ENCODE peak calls at places on chromosome 5, in seven cellular contexts. D is tibial nerve, F is kidney, Q is mammary epithelial cell, E is cardiac muscle cell, N is left ventricle myocardium inferior, H is PC-9. X is an unnamed sample.

GRCh38 chr5:16774806-16775205 is 158.0 kb upstream of the RETREG1 start:
- DNase-seq in H (no peak), F (no peak), Q (no peak), N (no peak), D (no peak), E (no peak), X (no peak)

GRCh38 chr5:130032807-130033206 is 128.5 kb downstream of the CHSY3 start:
- DNase-seq in N (no peak), Q (no peak), H (no peak), F (peak; percentile 41), E (no peak), D (peak; percentile 27), X (peak; percentile 61)

GRCh38 chr5:172630082-172630481 is 11.0 kb upstream of the NEURL1B start:
- DNase-seq in N (no peak), E (no peak), H (no peak), Q (no peak), D (no peak), F (no peak), X (no peak)

GRCh38 chr5:172871982-172872381 is 37.9 kb downstream of the ERGIC1 start:
- DNase-seq in H (no peak), F (no peak), Q (no peak), D (no peak), E (no peak), N (no peak), X (no peak)

GRCh38 chr5:78213799-78214198 is 80.7 kb downstream of the AP3B1 start:
- DNase-seq in N (no peak), F (no peak), H (no peak), E (no peak), D (no peak), Q (no peak), X (no peak)

GRCh38 chr5:72328172-72328571 is 8.0 kb downstream of the PTCD2 start:
- DNase-seq in N (peak; percentile 55), E (no peak), D (no peak), Q (peak; percentile 55), H (no peak), F (no peak), X (peak; percentile 66)

GRCh38 chr5:82413302-82414042 is 135.3 kb upstream of the RPS23 start:
- DNase-seq in N (no peak), H (peak; percentile 64), F (no peak), E (no peak), D (no peak), Q (peak; percentile 92), X (no peak)

GRCh38 chr5:129962506-129962905 is 58.2 kb downstream of the CHSY3 start:
- DNase-seq in H (no peak), D (no peak), N (no peak), Q (no peak), E (no peak), F (no peak), X (no peak)

GRCh38 chr5:177036921-177037320 is 14.4 kb downstream of the ZNF346 start:
- DNase-seq in H (no peak), N (no peak), F (no peak), E (no peak), D (no peak), Q (no peak), X (no peak)

GRCh38 chr5:67093259-67093658 is 103.3 kb downstream of the CD180 start:
- DNase-seq in E (no peak), Q (no peak), N (no peak), F (no peak), D (no peak), H (no peak), X (no peak)

GRCh38 chr5:67095346-67095871 is 101.2 kb downstream of the CD180 start:
- DNase-seq in N (peak; percentile 80), H (no peak), E (no peak), F (peak; percentile 81), D (peak; percentile 54), Q (peak; percentile 35), X (peak; percentile 85)

GRCh38 chr5:67090593-67090992 is 106.0 kb downstream of the CD180 start:
- DNase-seq in N (no peak), Q (no peak), D (no peak), H (no peak), F (no peak), E (no peak), X (no peak)

GRCh38 chr5:67092447-67093023 is 104.1 kb downstream of the CD180 start:
- DNase-seq in H (no peak), D (no peak), Q (no peak), F (no peak), N (no peak), E (no peak), X (no peak)

DNA sequence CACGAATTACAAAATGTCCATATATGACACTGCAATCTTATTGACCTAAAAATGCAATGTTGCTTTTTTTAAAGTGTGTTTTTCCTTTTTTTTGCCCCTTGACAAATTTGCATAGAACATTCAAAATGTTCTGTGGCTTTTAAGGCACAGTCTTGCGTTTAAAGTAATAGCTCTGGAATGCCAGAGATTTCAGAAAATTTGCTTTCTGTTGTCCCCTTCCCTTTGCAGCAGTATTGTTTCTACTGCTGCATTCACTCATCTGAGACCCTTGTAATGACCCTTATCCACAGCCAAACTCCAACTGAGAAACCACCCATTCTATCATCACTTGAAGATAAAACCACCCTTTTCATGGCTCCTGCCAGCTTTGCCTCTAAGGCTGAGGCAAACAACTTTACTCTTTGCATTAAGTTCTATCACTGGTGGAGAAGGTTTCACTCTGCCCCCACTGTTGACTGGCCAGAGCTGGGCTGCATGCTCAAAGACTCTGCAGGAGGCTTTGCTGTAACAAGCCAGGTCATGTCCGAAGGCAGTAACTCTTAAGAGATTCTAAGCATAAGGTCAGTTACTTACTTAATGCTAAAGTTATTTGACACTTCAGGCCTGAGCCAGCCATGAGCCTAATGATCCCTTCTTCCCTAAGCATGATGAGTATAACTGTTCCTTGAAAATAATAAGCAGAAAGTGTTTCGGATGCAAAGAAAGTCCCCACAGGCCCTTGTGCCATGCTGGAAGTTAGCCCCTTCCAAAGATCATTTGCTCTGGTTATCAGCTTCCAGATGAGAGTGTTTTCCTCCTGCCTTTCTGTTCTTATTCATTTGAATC is 101.9 kb downstream of the CD180 start:
- DNase-seq in D (no peak), N (no peak), Q (peak; percentile 85), E (peak; percentile 39), H (no peak), F (peak; percentile 58), X (no peak)
- H3K27ac ChIP-seq in D (peak overlapping the region; percentile 65), N (peak overlapping the region; percentile 88), Q (peak overlapping the region; percentile 80), E (peak overlapping the region; percentile 79), H (no peak overlapping the region), F (peak overlapping the region; percentile 71), X (peak overlapping the region; percentile 98)

GRCh38 chr5:30853158-30853557 is 340.3 kb upstream of the CDH6 start:
- DNase-seq in E (no peak), H (no peak), Q (no peak), N (no peak), D (no peak), F (no peak), X (no peak)

GRCh38 chr5:30850871-30851270 is 342.6 kb upstream of the CDH6 start:
- DNase-seq in H (no peak), E (no peak), D (no peak), Q (no peak), F (no peak), N (no peak), X (no peak)

GRCh38 chr5:30845194-30845593 is 348.3 kb upstream of the CDH6 start:
- DNase-seq in F (no peak), Q (no peak), H (no peak), N (no peak), E (no peak), D (no peak), X (no peak)

GRCh38 chr5:30846171-30846570 is 347.3 kb upstream of the CDH6 start:
- DNase-seq in F (no peak), H (no peak), D (no peak), Q (no peak), E (no peak), N (no peak), X (no peak)

DNA sequence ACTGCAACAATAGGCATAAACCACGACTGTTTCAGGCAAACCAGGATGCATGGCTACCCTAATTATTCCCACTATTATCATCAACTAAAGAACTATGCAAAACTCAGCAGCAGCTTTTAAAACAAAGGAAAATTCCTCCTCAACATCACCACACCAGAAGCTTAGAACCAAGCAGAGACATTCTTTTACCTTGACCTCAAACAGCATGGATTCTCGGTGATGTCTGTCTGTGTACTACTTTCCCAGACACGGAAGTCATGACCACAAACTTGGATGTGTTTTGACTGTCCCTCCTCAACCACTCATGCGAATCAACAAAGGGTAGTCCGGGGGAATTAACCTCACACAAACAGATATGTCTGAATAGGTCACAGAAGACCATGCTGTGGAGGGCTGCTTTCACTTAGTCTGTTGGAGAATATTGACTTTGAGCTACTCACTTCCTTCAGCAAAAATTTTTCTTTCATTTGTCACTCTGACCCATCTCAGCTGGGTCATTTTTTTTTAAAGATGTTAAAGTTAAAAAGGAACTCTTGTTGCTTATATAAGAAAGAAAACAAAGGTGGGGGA is 343.6 kb upstream of the CDH6 start:
- DNase-seq in E (no peak), N (no peak), F (no peak), Q (no peak), H (peak; percentile 58), D (no peak), X (no peak)
- H3K4me3 ChIP-seq in E (no peak overlapping the region), N (no peak overlapping the region), F (peak overlapping the region; percentile 18), Q (no peak overlapping the region), H (no peak overlapping the region), D (no peak overlapping the region), X (no peak overlapping the region)

GRCh38 chr5:150136841-150137167 is 18.8 kb downstream of the PDGFRB start:
- DNase-seq in E (no peak), D (no peak), N (no peak), F (peak; percentile 62), H (no peak), Q (no peak), X (peak; percentile 67)
- H3K27ac ChIP-seq in E (peak overlapping the region; percentile 6), D (peak overlapping the region; percentile 97), N (peak overlapping the region; percentile 89), F (peak overlapping the region; percentile 69), H (no peak overlapping the region), Q (no peak overlapping the region), X (peak overlapping the region; percentile 46)

GRCh38 chr5:96677496-96677895 is 15.3 kb downstream of the CAST start:
- DNase-seq in F (no peak), N (no peak), D (no peak), Q (no peak), H (peak; percentile 48), E (no peak), X (no peak)

GRCh38 chr5:96683810-96684209 is 21.6 kb downstream of the CAST start:
- DNase-seq in D (no peak), E (no peak), Q (no peak), F (no peak), H (no peak), N (no peak), X (no peak)

GRCh38 chr5:96683392-96683791 is 21.2 kb downstream of the CAST start:
- DNase-seq in D (no peak), Q (no peak), H (no peak), F (no peak), N (no peak), E (no peak), X (no peak)

GRCh38 chr5:96679293-96679692 is 17.1 kb downstream of the CAST start:
- DNase-seq in F (no peak), Q (no peak), H (no peak), E (no peak), N (no peak), D (no peak), X (no peak)

DNA sequence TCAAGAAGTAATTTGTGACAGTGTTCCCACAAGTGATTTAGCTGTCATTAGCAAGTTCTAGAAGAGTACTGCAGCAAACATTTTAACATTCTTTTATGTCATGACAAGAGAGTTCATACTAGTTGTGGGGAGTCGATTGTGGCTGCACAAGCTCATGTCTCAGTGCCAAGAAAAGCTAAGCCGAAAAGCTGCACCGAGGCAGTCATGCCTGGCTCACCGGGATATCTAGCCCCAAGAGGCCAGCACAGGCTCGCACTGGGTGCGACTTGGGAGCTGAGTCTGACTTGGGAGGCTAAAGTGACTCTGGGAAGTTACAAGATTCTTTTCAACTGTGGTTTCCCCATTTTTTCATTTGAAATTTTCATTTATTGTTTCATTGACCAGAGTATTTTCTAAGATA is 18.6 kb downstream of the CAST start:
- DNase-seq in Q (no peak), E (no peak), F (peak; percentile 80), D (no peak), N (no peak), H (no peak), X (no peak)
- H3K4me3 ChIP-seq in Q (no peak overlapping the region), E (no peak overlapping the region), F (no peak overlapping the region), D (no peak overlapping the region), N (no peak overlapping the region), H (no peak overlapping the region), X (no peak overlapping the region)

X was measured in right cardiac atrium.